ENCODE peak calls at places on chromosomes 13 and 19, in ten cellular contexts. H is heart right ventricle; A is anterior cingulate cortex; X is stimulated activated CD4-positive, alpha-beta T cell treated with anti-CD3 and anti-CD28 coated beads, TNF-alpha, amount 100 ng/mL, for 1 hour; Q is Daoy; B is left cardiac atrium; V is naive B cell; U is naive thymus-derived CD4-positive, alpha-beta T cell; J is AML-193; M is aorta. P is an unnamed sample.

GRCh38 chr19:18023596-18024212 is 15.7 kb downstream of the ARRDC2 start:
- DNase-seq in H (peak), A (peak), X (peak), Q (peak), B (peak), V (peak), U (peak), J (peak), M (peak), P (no peak)

GRCh38 chr19:47760632-47760999 is 15.3 kb downstream of the NOP53 start:
- DNase-seq in H (no peak), A (no peak), X (no peak), Q (no peak), B (no peak), V (no peak), U (no peak), J (no peak), M (no peak), P (no peak)

GRCh38 chr19:45640849-45641273 is 1.7 kb upstream of the EML2 start:
- DNase-seq in H (peak), A (no peak), X (no peak), Q (no peak), B (no peak), V (no peak), U (peak), J (no peak), M (no peak), P (no peak)

GRCh38 chr13:41645313-41645712 is 188.0 kb downstream of the RGCC start:
- DNase-seq in H (no peak), A (no peak), X (no peak), Q (peak), B (no peak), V (no peak), U (no peak), J (no peak), M (peak), P (no peak)

GRCh38 chr13:97239306-97239705 is 17.2 kb downstream of the MBNL2 start:
- DNase-seq in H (no peak), A (no peak), X (no peak), Q (no peak), B (no peak), V (no peak), U (no peak), J (no peak), M (no peak), P (no peak)

GRCh38 chr13:105050696-105051095 is 1484.8 kb downstream of the EFNB2 start:
- DNase-seq in H (no peak), A (no peak), X (no peak), Q (peak), B (no peak), V (no peak), U (no peak), J (no peak), M (no peak), P (no peak)

GRCh38 chr13:21238267-21238666 is 61.8 kb downstream of the MRPL57 start:
- DNase-seq in H (no peak), A (no peak), X (no peak), Q (no peak), B (no peak), V (no peak), U (no peak), J (no peak), M (no peak), P (no peak)

GRCh38 chr19:6260912-6261636 is 18.7 kb downstream of the MLLT1 start:
- DNase-seq in H (no peak), A (no peak), X (no peak), Q (no peak), B (no peak), V (no peak), U (no peak), J (no peak), M (no peak), P (no peak)

GRCh38 chr19:48391100-48392005 is at the start of gene KDELR1:
- DNase-seq in H (peak), A (peak), X (peak), Q (peak), B (peak), V (peak), U (peak), J (peak), M (peak), P (no peak)

GRCh38 chr13:47175172-47175806 is 278.4 kb upstream of the HTR2A start:
- DNase-seq in H (no peak), A (no peak), X (no peak), Q (peak), B (no peak), V (no peak), U (no peak), J (peak), M (no peak), P (no peak)

GRCh38 chr13:44011036-44011435 is 131.3 kb downstream of the LACC1 start:
- DNase-seq in H (no peak), A (no peak), X (no peak), Q (peak), B (no peak), V (no peak), U (no peak), J (no peak), M (no peak), P (no peak)

GRCh38 chr13:112634102-112634501 is 46.1 kb upstream of the TUBGCP3 start:
- DNase-seq in H (no peak), A (no peak), X (no peak), Q (no peak), B (no peak), V (no peak), U (no peak), J (no peak), M (no peak), P (no peak)

GRCh38 chr19:6393982-6394412 is 1.0 kb upstream of the GTF2F1 start:
- DNase-seq in H (no peak), A (no peak), X (no peak), Q (no peak), B (no peak), V (no peak), U (no peak), J (peak), M (no peak), P (no peak)

GRCh38 chr19:4066176-4066606 is 508 bp downstream of the ZBTB7A start:
- DNase-seq in H (peak), A (no peak), X (no peak), Q (no peak), B (no peak), V (peak), U (peak), J (no peak), M (no peak), P (no peak)

GRCh38 chr13:107835339-107836018 is 379.9 kb downstream of the LIG4 start:
- DNase-seq in H (no peak), A (no peak), X (no peak), Q (peak), B (no peak), V (no peak), U (no peak), J (peak), M (no peak), P (no peak)

GRCh38 chr13:40635315-40635995 is 31.0 kb downstream of the FOXO1 start:
- DNase-seq in H (no peak), A (no peak), X (no peak), Q (no peak), B (no peak), V (no peak), U (no peak), J (no peak), M (no peak), P (no peak)

GRCh38 chr19:28493881-28494280 is 719.1 kb downstream of the UQCRFS1 start:
- DNase-seq in H (no peak), A (no peak), X (no peak), Q (no peak), B (no peak), V (no peak), U (no peak), J (no peak), M (no peak), P (no peak)

GRCh38 chr19:13843104-13843921 is 33.6 kb upstream of the NANOS3 start:
- DNase-seq in H (peak), A (no peak), X (no peak), Q (peak), B (peak), V (no peak), U (no peak), J (no peak), M (peak), P (no peak)

GRCh38 chr13:43113603-43114002 is 90.2 kb downstream of the DNAJC15 start:
- DNase-seq in H (no peak), A (no peak), X (no peak), Q (no peak), B (no peak), V (no peak), U (no peak), J (no peak), M (no peak), P (no peak)

GRCh38 chr19:7863157-7863970 is 10.8 kb downstream of the PRR36 start:
- DNase-seq in H (no peak), A (no peak), X (no peak), Q (no peak), B (no peak), V (no peak), U (no peak), J (no peak), M (no peak), P (no peak)

GRCh38 chr19:6287269-6287885 is 7.6 kb upstream of the MLLT1 start:
- DNase-seq in H (no peak), A (no peak), X (no peak), Q (no peak), B (no peak), V (no peak), U (no peak), J (no peak), M (no peak), P (no peak)

GRCh38 chr19:5058456-5059190 is 89.7 kb downstream of the KDM4B start:
- DNase-seq in H (no peak), A (no peak), X (no peak), Q (peak), B (no peak), V (no peak), U (no peak), J (no peak), M (no peak), P (no peak)

GRCh38 chr19:41341669-41342490 is 11.8 kb downstream of the TGFB1 start:
- DNase-seq in H (no peak), A (no peak), X (no peak), Q (no peak), B (no peak), V (no peak), U (no peak), J (no peak), M (no peak), P (no peak)

GRCh38 chr13:112637017-112637801 is 49.3 kb upstream of the TUBGCP3 start:
- DNase-seq in H (no peak), A (no peak), X (no peak), Q (no peak), B (no peak), V (no peak), U (no peak), J (no peak), M (no peak), P (no peak)

GRCh38 chr19:56119585-56119978 is 1.5 kb downstream of the ZNF787 start:
- DNase-seq in H (no peak), A (no peak), X (no peak), Q (peak), B (no peak), V (no peak), U (no peak), J (no peak), M (no peak), P (no peak)

GRCh38 chr19:46618670-46619231 is 6.1 kb downstream of the PTGIR start:
- DNase-seq in H (no peak), A (no peak), X (no peak), Q (no peak), B (peak), V (peak), U (no peak), J (no peak), M (no peak), P (peak)

GRCh38 chr13:46195017-46195416 is 13.0 kb upstream of the LCP1 start:
- DNase-seq in H (no peak), A (no peak), X (no peak), Q (no peak), B (no peak), V (no peak), U (no peak), J (no peak), M (no peak), P (no peak)

GRCh38 chr19:33384983-33385382 is 11.5 kb downstream of the CEBPG start:
- DNase-seq in H (no peak), A (no peak), X (no peak), Q (no peak), B (no peak), V (no peak), U (no peak), J (no peak), M (no peak), P (no peak)

GRCh38 chr19:1279782-1280341 is 4.5 kb downstream of the FAM174C start:
- DNase-seq in H (peak), A (peak), X (peak), Q (peak), B (peak), V (peak), U (peak), J (peak), M (peak), P (no peak)

GRCh38 chr19:40143612-40144011 is 47.6 kb upstream of the MAP3K10 start:
- DNase-seq in H (peak), A (no peak), X (no peak), Q (no peak), B (no peak), V (peak), U (no peak), J (peak), M (peak), P (no peak)

GRCh38 chr13:34308725-34309124 is 490.8 kb downstream of the RFC3 start:
- DNase-seq in H (no peak), A (no peak), X (no peak), Q (no peak), B (no peak), V (no peak), U (no peak), J (no peak), M (no peak), P (no peak)

GRCh38 chr19:12965017-12965811 is 4.2 kb upstream of the DAND5 start:
- DNase-seq in H (peak), A (no peak), X (peak), Q (peak), B (peak), V (peak), U (peak), J (peak), M (peak), P (no peak)

GRCh38 chr13:46738055-46738454 is 58.9 kb downstream of the ESD start:
- DNase-seq in H (no peak), A (no peak), X (no peak), Q (no peak), B (no peak), V (no peak), U (no peak), J (no peak), M (no peak), P (no peak)

GRCh38 chr19:12666305-12667048 is at the start of the genes MAN2B1 and WDR83:
- DNase-seq in H (peak), A (peak), X (peak), Q (peak), B (peak), V (peak), U (peak), J (peak), M (peak), P (no peak)

GRCh38 chr19:50638576-50638975 is 1.1 kb downstream of the SYT3 start:
- DNase-seq in H (no peak), A (no peak), X (no peak), Q (no peak), B (no peak), V (no peak), U (no peak), J (no peak), M (no peak), P (no peak)

GRCh38 chr13:76336889-76337844 is 549.0 kb downstream of the KCTD12 start:
- DNase-seq in H (no peak), A (no peak), X (no peak), Q (no peak), B (no peak), V (no peak), U (no peak), J (no peak), M (no peak), P (no peak)

GRCh38 chr13:91399189-91400093 is 1.0 kb downstream of the GPC5 start:
- DNase-seq in H (no peak), A (no peak), X (no peak), Q (no peak), B (peak), V (peak), U (no peak), J (no peak), M (no peak), P (no peak)

GRCh38 chr19:49335784-49336481 is 727 bp downstream of the CD37 start:
- DNase-seq in H (no peak), A (no peak), X (no peak), Q (no peak), B (no peak), V (no peak), U (no peak), J (peak), M (peak), P (no peak)

GRCh38 chr19:18167975-18168645 is 5.5 kb upstream of the IFI30 start:
- DNase-seq in H (peak), A (no peak), X (no peak), Q (peak), B (peak), V (peak), U (peak), J (peak), M (peak), P (no peak)

P was measured in LNCaP clone FGC.